ENCODE peak calls at places on chromosomes 16 and 17, in five cellular contexts. One of them, this sample, is unnamed.

GRCh38 chr16:11783319-11784047 is 13.6 kb downstream of the ZC3H7A start:
- DNase-seq in cardiac septum: no peak
- DNase-seq in osteocyte: no peak
- DNase-seq in hypothalamus: no peak
- DNase-seq in pulmonary artery endothelial cell: peak
- DNase-seq in this sample: peak

GRCh38 chr17:18141210-18141803 is 32.8 kb downstream of the MYO15A start:
- DNase-seq in cardiac septum: no peak
- DNase-seq in osteocyte: no peak
- DNase-seq in hypothalamus: no peak
- DNase-seq in pulmonary artery endothelial cell: no peak
- DNase-seq in this sample: peak

GRCh38 chr17:51820766-51821165 is 337.7 kb downstream of the CA10 start:
- DNase-seq in cardiac septum: no peak
- DNase-seq in osteocyte: no peak
- DNase-seq in hypothalamus: no peak
- DNase-seq in pulmonary artery endothelial cell: no peak
- DNase-seq in this sample: no peak

GRCh38 chr16:74842413-74842812 is 67.8 kb upstream of the FA2H start:
- DNase-seq in cardiac septum: no peak
- DNase-seq in osteocyte: no peak
- DNase-seq in hypothalamus: no peak
- DNase-seq in pulmonary artery endothelial cell: no peak
- DNase-seq in this sample: no peak

GRCh38 chr17:45982791-45983613 is 16.0 kb upstream of the STH start:
- DNase-seq in cardiac septum: no peak
- DNase-seq in osteocyte: no peak
- DNase-seq in hypothalamus: no peak
- DNase-seq in pulmonary artery endothelial cell: no peak
- DNase-seq in this sample: no peak

GRCh38 chr16:53892155-53892554 is 188.2 kb downstream of the FTO start:
- DNase-seq in cardiac septum: no peak
- DNase-seq in osteocyte: no peak
- DNase-seq in hypothalamus: peak
- DNase-seq in pulmonary artery endothelial cell: no peak
- DNase-seq in this sample: peak

GRCh38 chr17:82808921-82809905 is 30.6 kb downstream of the ZNF750 start:
- DNase-seq in cardiac septum: no peak
- DNase-seq in osteocyte: no peak
- DNase-seq in hypothalamus: no peak
- DNase-seq in pulmonary artery endothelial cell: no peak
- DNase-seq in this sample: no peak

GRCh38 chr16:22946433-22946832 is 132.5 kb downstream of the HS3ST2 start:
- DNase-seq in cardiac septum: no peak
- DNase-seq in osteocyte: no peak
- DNase-seq in hypothalamus: no peak
- DNase-seq in pulmonary artery endothelial cell: no peak
- DNase-seq in this sample: no peak

GRCh38 chr17:22266231-22266630 is 573.9 kb downstream of the KCNJ18 start:
- DNase-seq in cardiac septum: no peak
- DNase-seq in osteocyte: peak
- DNase-seq in hypothalamus: no peak
- DNase-seq in pulmonary artery endothelial cell: no peak
- DNase-seq in this sample: no peak

GRCh38 chr17:37824534-37825485 is 80.0 kb upstream of the HNF1B start:
- DNase-seq in cardiac septum: no peak
- DNase-seq in osteocyte: no peak
- DNase-seq in hypothalamus: no peak
- DNase-seq in pulmonary artery endothelial cell: peak
- DNase-seq in this sample: no peak

GRCh38 chr17:8122923-8123694 is 797 bp downstream of the HES7 start:
- DNase-seq in cardiac septum: no peak
- DNase-seq in osteocyte: no peak
- DNase-seq in hypothalamus: no peak
- DNase-seq in pulmonary artery endothelial cell: no peak
- DNase-seq in this sample: peak

GRCh38 chr17:956905-957304 is 22.7 kb downstream of the NXN start:
- DNase-seq in cardiac septum: peak
- DNase-seq in osteocyte: no peak
- DNase-seq in hypothalamus: no peak
- DNase-seq in pulmonary artery endothelial cell: no peak
- DNase-seq in this sample: no peak

GRCh38 chr16:73890524-73891500 is 405.8 kb upstream of the PSMD7 start:
- DNase-seq in cardiac septum: no peak
- DNase-seq in osteocyte: no peak
- DNase-seq in hypothalamus: no peak
- DNase-seq in pulmonary artery endothelial cell: no peak
- DNase-seq in this sample: no peak

GRCh38 chr17:43713494-43714162 is 45.0 kb downstream of the SOST start:
- DNase-seq in cardiac septum: no peak
- DNase-seq in osteocyte: no peak
- DNase-seq in hypothalamus: no peak
- DNase-seq in pulmonary artery endothelial cell: no peak
- DNase-seq in this sample: peak

GRCh38 chr16:4733211-4733742 is 794 bp downstream of the ANKS3 start:
- DNase-seq in cardiac septum: no peak
- DNase-seq in osteocyte: no peak
- DNase-seq in hypothalamus: no peak
- DNase-seq in pulmonary artery endothelial cell: no peak
- DNase-seq in this sample: no peak

GRCh38 chr16:84874983-84875382 is 55.2 kb downstream of the CRISPLD2 start:
- DNase-seq in cardiac septum: no peak
- DNase-seq in osteocyte: no peak
- DNase-seq in hypothalamus: no peak
- DNase-seq in pulmonary artery endothelial cell: no peak
- DNase-seq in this sample: no peak

GRCh38 chr16:53745126-53745525 is 41.2 kb downstream of the FTO start:
- DNase-seq in cardiac septum: no peak
- DNase-seq in osteocyte: no peak
- DNase-seq in hypothalamus: no peak
- DNase-seq in pulmonary artery endothelial cell: no peak
- DNase-seq in this sample: no peak

GRCh38 chr17:30199600-30199999 is 35.9 kb downstream of the SLC6A4 start:
- DNase-seq in cardiac septum: no peak
- DNase-seq in osteocyte: no peak
- DNase-seq in hypothalamus: no peak
- DNase-seq in pulmonary artery endothelial cell: no peak
- DNase-seq in this sample: no peak

GRCh38 chr16:57566436-57566835 is 24.0 kb downstream of the ADGRG5 start:
- DNase-seq in cardiac septum: no peak
- DNase-seq in osteocyte: peak
- DNase-seq in hypothalamus: no peak
- DNase-seq in pulmonary artery endothelial cell: no peak
- DNase-seq in this sample: no peak

GRCh38 chr17:57097832-57098421 is 12.9 kb downstream of the AKAP1 start:
- DNase-seq in cardiac septum: no peak
- DNase-seq in osteocyte: no peak
- DNase-seq in hypothalamus: no peak
- DNase-seq in pulmonary artery endothelial cell: peak
- DNase-seq in this sample: no peak

GRCh38 chr17:47188266-47188665 is 829 bp downstream of the CDC27 start:
- DNase-seq in cardiac septum: no peak
- DNase-seq in osteocyte: no peak
- DNase-seq in hypothalamus: no peak
- DNase-seq in pulmonary artery endothelial cell: no peak
- DNase-seq in this sample: no peak

GRCh38 chr17:64221679-64222078 is 41.4 kb downstream of the TEX2 start:
- DNase-seq in cardiac septum: no peak
- DNase-seq in osteocyte: no peak
- DNase-seq in hypothalamus: no peak
- DNase-seq in pulmonary artery endothelial cell: no peak
- DNase-seq in this sample: no peak

GRCh38 chr17:17508641-17509591 is 12.7 kb upstream of the RASD1 start:
- DNase-seq in cardiac septum: peak
- DNase-seq in osteocyte: no peak
- DNase-seq in hypothalamus: no peak
- DNase-seq in pulmonary artery endothelial cell: no peak
- DNase-seq in this sample: no peak

GRCh38 chr16:70342016-70342415 is 4.7 kb upstream of the DDX19A start:
- DNase-seq in cardiac septum: no peak
- DNase-seq in osteocyte: no peak
- DNase-seq in hypothalamus: no peak
- DNase-seq in pulmonary artery endothelial cell: no peak
- DNase-seq in this sample: no peak

GRCh38 chr16:49754495-49755290 is 101.2 kb downstream of the ZNF423 start:
- DNase-seq in cardiac septum: no peak
- DNase-seq in osteocyte: no peak
- DNase-seq in hypothalamus: no peak
- DNase-seq in pulmonary artery endothelial cell: no peak
- DNase-seq in this sample: no peak

GRCh38 chr16:27352026-27352425 is 38.3 kb downstream of the IL4R start:
- DNase-seq in cardiac septum: no peak
- DNase-seq in osteocyte: no peak
- DNase-seq in hypothalamus: no peak
- DNase-seq in pulmonary artery endothelial cell: no peak
- DNase-seq in this sample: no peak

GRCh38 chr16:23998771-23999170 is 163.0 kb downstream of the PRKCB start:
- DNase-seq in cardiac septum: no peak
- DNase-seq in osteocyte: no peak
- DNase-seq in hypothalamus: no peak
- DNase-seq in pulmonary artery endothelial cell: no peak
- DNase-seq in this sample: no peak

GRCh38 chr17:20226814-20227482 is 217.8 kb downstream of the SPECC1 start:
- DNase-seq in cardiac septum: peak
- DNase-seq in osteocyte: peak
- DNase-seq in hypothalamus: peak
- DNase-seq in pulmonary artery endothelial cell: peak
- DNase-seq in this sample: peak

GRCh38 chr17:81909966-81910839 is 996 bp downstream of the PCYT2 start:
- DNase-seq in cardiac septum: no peak
- DNase-seq in osteocyte: no peak
- DNase-seq in hypothalamus: no peak
- DNase-seq in pulmonary artery endothelial cell: no peak
- DNase-seq in this sample: no peak

GRCh38 chr16:3017806-3018506 is at the start of gene CLDN6:
- DNase-seq in cardiac septum: no peak
- DNase-seq in osteocyte: no peak
- DNase-seq in hypothalamus: no peak
- DNase-seq in pulmonary artery endothelial cell: no peak
- DNase-seq in this sample: no peak

GRCh38 chr17:9355841-9356240 is 219.8 kb downstream of the STX8 start:
- DNase-seq in cardiac septum: no peak
- DNase-seq in osteocyte: no peak
- DNase-seq in hypothalamus: no peak
- DNase-seq in pulmonary artery endothelial cell: no peak
- DNase-seq in this sample: no peak

GRCh38 chr17:75625813-75626486 is 7.3 kb upstream of the SMIM5 start:
- DNase-seq in cardiac septum: no peak
- DNase-seq in osteocyte: no peak
- DNase-seq in hypothalamus: no peak
- DNase-seq in pulmonary artery endothelial cell: no peak
- DNase-seq in this sample: peak

GRCh38 chr16:85047867-85048455 is 20.4 kb downstream of the KIAA0513 start:
- DNase-seq in cardiac septum: no peak
- DNase-seq in osteocyte: no peak
- DNase-seq in hypothalamus: no peak
- DNase-seq in pulmonary artery endothelial cell: no peak
- DNase-seq in this sample: no peak

GRCh38 chr16:65064131-65064530 is 57.7 kb downstream of the CDH11 start:
- DNase-seq in cardiac septum: no peak
- DNase-seq in osteocyte: no peak
- DNase-seq in hypothalamus: no peak
- DNase-seq in pulmonary artery endothelial cell: no peak
- DNase-seq in this sample: no peak

GRCh38 chr17:68255151-68255550 is 7.3 kb downstream of the AMZ2 start:
- DNase-seq in cardiac septum: no peak
- DNase-seq in osteocyte: peak
- DNase-seq in hypothalamus: no peak
- DNase-seq in pulmonary artery endothelial cell: no peak
- DNase-seq in this sample: no peak

GRCh38 chr16:85309656-85310587 is 197.7 kb upstream of the CIBAR2 start:
- DNase-seq in cardiac septum: no peak
- DNase-seq in osteocyte: no peak
- DNase-seq in hypothalamus: peak
- DNase-seq in pulmonary artery endothelial cell: no peak
- DNase-seq in this sample: no peak

GRCh38 chr17:28912281-28912937 is 9.5 kb upstream of the DHRS13 start:
- DNase-seq in cardiac septum: no peak
- DNase-seq in osteocyte: no peak
- DNase-seq in hypothalamus: no peak
- DNase-seq in pulmonary artery endothelial cell: peak
- DNase-seq in this sample: no peak

GRCh38 chr16:49592507-49593422 is 219.2 kb downstream of the C16orf78 start:
- DNase-seq in cardiac septum: peak
- DNase-seq in osteocyte: peak
- DNase-seq in hypothalamus: no peak
- DNase-seq in pulmonary artery endothelial cell: no peak
- DNase-seq in this sample: peak